ENCODE peak calls at places on chromosomes 2 and 18, in four cellular contexts. C is thyroid gland, O is HCT116, X is hepatocyte. R is an unnamed sample.

GRCh38 chr2:209411718-209412117 is 12.1 kb upstream of the MAP2 start:
- DNase-seq in X (no peak), O (no peak), C (no peak), R (no peak)

GRCh38 chr18:11676867-11677266 is 12.2 kb upstream of the GNAL start:
- DNase-seq in X (no peak), O (no peak), C (no peak), R (peak)

GRCh38 chr2:57882895-57883515 is 163.6 kb upstream of the VRK2 start:
- DNase-seq in O (no peak), C (peak), X (no peak), R (no peak)

GRCh38 chr2:65144571-65144970 is 14.7 kb upstream of the RAB1A start:
- DNase-seq in C (no peak), X (no peak), O (no peak), R (no peak)

GRCh38 chr2:3535794-3536681 is 16.7 kb upstream of the ADI1 start:
- DNase-seq in C (peak), X (peak), O (peak), R (peak)

GRCh38 chr2:215461836-215462532 is 26.1 kb upstream of the FN1 start:
- DNase-seq in C (no peak), O (no peak), X (no peak), R (no peak)

GRCh38 chr2:84427235-84428138 is 31.6 kb downstream of the SUCLG1 start:
- DNase-seq in O (no peak), X (no peak), C (no peak), R (no peak)

GRCh38 chr2:96916156-96917007 is 46.5 kb upstream of the SEMA4C start:
- DNase-seq in O (no peak), C (no peak), X (no peak), R (no peak)

GRCh38 chr2:217364224-217364623 is 504.4 kb upstream of the TNP1 start:
- DNase-seq in X (no peak), O (no peak), C (no peak), R (no peak)

GRCh38 chr2:186883666-186884065 is 34.7 kb upstream of the ZSWIM2 start:
- DNase-seq in C (no peak), O (no peak), X (no peak), R (no peak)

GRCh38 chr2:124145982-124146381 is 120.9 kb downstream of the CNTNAP5 start:
- DNase-seq in C (no peak), X (no peak), O (no peak), R (no peak)

GRCh38 chr18:76619342-76620315 is 124.6 kb upstream of the ZNF516 start:
- DNase-seq in C (peak), X (peak), O (no peak), R (peak)

GRCh38 chr18:3995476-3996102 is 459.5 kb downstream of the DLGAP1 start:
- DNase-seq in X (peak), C (peak), O (peak), R (peak)

GRCh38 chr2:119119999-119120710 is 38.4 kb downstream of the C1QL2 start:
- DNase-seq in C (no peak), O (no peak), X (no peak), R (peak)

GRCh38 chr2:98936133-98936916 is at the start of gene CRACDL:
- DNase-seq in C (peak), X (peak), O (no peak), R (peak)

GRCh38 chr2:239194731-239195317 is 206.0 kb downstream of the HDAC4 start:
- DNase-seq in C (no peak), O (no peak), X (no peak), R (no peak)

GRCh38 chr2:158998486-158999248 is 30.2 kb downstream of the TANC1 start:
- DNase-seq in X (no peak), C (no peak), O (no peak), R (no peak)

GRCh38 chr2:134988994-134989605 is 58.1 kb downstream of the MAP3K19 start:
- DNase-seq in X (peak), C (no peak), O (peak), R (no peak)

GRCh38 chr18:23872701-23873550 is 141.6 kb upstream of the TTC39C start:
- DNase-seq in X (peak), C (no peak), O (peak), R (peak)

GRCh38 chr2:61993422-61994024 is 88.0 kb downstream of the COMMD1 start:
- DNase-seq in O (peak), C (peak), X (peak), R (no peak)

GRCh38 chr2:50346586-50347351 is 685.2 kb downstream of the NRXN1 start:
- DNase-seq in X (no peak), O (no peak), C (no peak), R (peak)
- H3K4me3 ChIP-seq in X (peak), O (no peak), C (no peak), R (peak)

GRCh38 chr2:46029332-46029811 is 267.8 kb upstream of the EPAS1 start:
- DNase-seq in O (no peak), X (no peak), C (no peak), R (peak)
- TF ChIP-seq CTCF in O (peak), X (no peak), C (no peak), R (peak)

DNA sequence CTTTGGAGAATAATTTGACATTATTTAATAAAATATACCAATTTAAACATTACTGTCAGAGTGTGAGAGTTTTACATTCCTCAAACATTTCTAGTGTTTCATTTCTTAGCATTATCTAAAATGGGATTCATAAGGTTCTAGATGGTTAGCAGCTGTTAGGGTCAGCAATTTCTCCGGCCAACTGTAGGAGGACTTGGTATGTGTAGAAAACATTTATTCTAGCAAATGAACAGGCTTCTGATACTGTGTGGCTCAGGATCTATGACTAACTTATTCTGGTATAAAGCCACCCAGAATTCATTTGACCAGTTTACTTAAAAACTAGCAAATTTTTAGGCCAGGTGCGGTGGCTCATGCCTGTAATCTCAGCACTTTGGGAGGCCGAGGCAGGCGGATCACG is 22.6 kb downstream of the NCOA1 start:
- DNase-seq in X (no peak), C (no peak), O (no peak), R (no peak)
- H3K4me3 ChIP-seq in X (no peak), C (no peak), O (no peak), R (no peak)

GRCh38 chr2:122300758-122301157 is 545.3 kb downstream of the TSN start:
- DNase-seq in X (no peak), O (no peak), C (no peak), R (no peak)
- TF ChIP-seq CTCF in X (no peak), O (peak), C (no peak), R (peak)

DNA sequence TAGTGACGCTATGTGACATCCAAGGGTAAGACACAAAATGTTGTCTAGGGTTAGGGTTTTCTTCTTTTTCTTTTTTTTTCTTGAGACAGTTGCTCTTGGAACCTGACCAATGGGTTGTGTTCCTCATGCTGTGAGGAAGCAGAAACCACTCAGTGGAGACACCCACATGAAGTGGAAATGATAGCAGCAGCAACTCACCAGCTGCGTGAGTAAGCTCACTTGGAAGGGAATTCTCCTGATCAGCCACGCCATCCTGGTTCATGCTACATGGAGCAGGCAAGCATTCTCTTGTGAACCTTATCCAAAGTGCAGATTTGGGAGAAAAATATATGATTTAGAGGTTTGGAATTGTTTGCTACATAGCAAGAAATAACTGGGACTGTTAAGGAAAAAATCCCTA is 863.7 kb downstream of the EPHA4 start:
- DNase-seq in X (no peak), O (no peak), C (no peak), R (no peak)
- H3K4me3 ChIP-seq in X (no peak), O (no peak), C (no peak), R (no peak)

DNA sequence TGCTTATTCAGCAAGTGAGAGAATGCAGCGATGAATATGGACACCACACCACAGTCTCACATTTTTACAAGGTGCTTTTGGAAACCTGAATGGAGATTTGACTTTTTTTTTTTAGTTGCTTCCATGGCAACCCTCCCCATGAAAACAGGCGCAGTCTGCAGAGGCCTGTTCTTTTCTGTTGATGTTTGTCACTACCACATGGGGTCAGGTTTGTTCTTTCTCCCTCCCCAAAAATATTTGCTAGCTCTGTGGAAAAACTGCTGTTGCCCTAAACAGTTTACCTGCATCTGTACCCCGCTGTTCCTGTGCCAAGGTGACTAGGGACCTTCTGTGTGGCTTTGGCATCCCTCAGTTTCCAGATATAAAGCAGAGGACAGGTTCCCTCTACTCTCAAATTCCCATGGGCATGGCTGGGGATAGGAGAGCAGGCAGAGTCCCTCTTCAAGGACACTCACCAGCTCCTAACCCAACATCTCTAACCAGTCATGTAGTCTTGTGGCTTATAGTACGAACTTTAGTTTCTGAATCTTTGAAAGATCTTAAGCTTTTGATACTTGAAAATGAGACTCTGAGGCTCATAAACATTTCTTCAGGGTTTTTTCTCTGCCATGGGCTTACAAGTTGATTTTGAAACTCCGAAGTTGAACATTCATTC is 14.7 kb upstream of the MAPRE2 start:
- DNase-seq in O (no peak), C (no peak), X (no peak), R (peak)
- TF ChIP-seq CTCF in O (peak), C (no peak), X (peak), R (peak)

R was measured in endodermal cell.